ENCODE peak calls at places on chromosomes 11 and 22, in seven cellular contexts. C is iPS DF 6.9; I is COLO829; H is mucosa of gallbladder; B is Calu3; S is stimulated activated CD4-positive, alpha-beta T cell treated with anti-CD3 and anti-CD28 coated beads, Interleukin-4, amount 100 ng/mL, for 48 hours; V is DMS153. W is an unnamed sample.

GRCh38 chr11:123255909-123256308 is 60.9 kb upstream of the CLMP start:
- DNase-seq in C (no peak), I (no peak), H (no peak), B (no peak), S (no peak), V (no peak), W (no peak)

GRCh38 chr11:9858218-9858617 is 194.3 kb downstream of the SWAP70 start:
- DNase-seq in C (no peak), I (no peak), H (no peak), B (no peak), S (no peak), V (no peak), W (no peak)

GRCh38 chr11:66595245-66595904 is 2.4 kb downstream of the CCS start:
- DNase-seq in C (no peak), I (no peak), H (peak), B (no peak), S (no peak), V (no peak), W (peak)

GRCh38 chr11:63599211-63600122 is 14.8 kb downstream of the PLAAT3 start:
- DNase-seq in C (no peak), I (no peak), H (no peak), B (no peak), S (no peak), V (no peak), W (no peak)

GRCh38 chr22:44668886-44669724 is 32.9 kb upstream of the PRR5 start:
- DNase-seq in C (no peak), I (no peak), H (no peak), B (no peak), S (no peak), V (no peak), W (no peak)

GRCh38 chr11:72643547-72643946 is 30.7 kb downstream of the PDE2A start:
- DNase-seq in C (no peak), I (peak), H (no peak), B (peak), S (no peak), V (no peak), W (peak)

GRCh38 chr11:2559527-2560311 is 114.9 kb downstream of the KCNQ1 start:
- DNase-seq in C (no peak), I (no peak), H (no peak), B (no peak), S (no peak), V (no peak), W (no peak)

GRCh38 chr11:2150206-2150847 is 10.7 kb downstream of the INS start:
- DNase-seq in C (no peak), I (peak), H (no peak), B (no peak), S (no peak), V (no peak), W (no peak)

GRCh38 chr22:43113516-43114251 is 3.1 kb downstream of the BIK start:
- DNase-seq in C (no peak), I (no peak), H (peak), B (peak), S (no peak), V (peak), W (no peak)

GRCh38 chr11:12077535-12078280 is 32.7 kb upstream of the MICAL2 start:
- DNase-seq in C (no peak), I (no peak), H (no peak), B (no peak), S (no peak), V (no peak), W (no peak)

GRCh38 chr11:69321877-69322350 is 28.0 kb downstream of the MYEOV start:
- DNase-seq in C (no peak), I (no peak), H (no peak), B (no peak), S (no peak), V (peak), W (no peak)

GRCh38 chr11:122103366-122103765 is 12.6 kb downstream of the BLID start:
- DNase-seq in C (no peak), I (no peak), H (no peak), B (no peak), S (no peak), V (no peak), W (no peak)

W was measured in foreskin melanocyte.